ENCODE peak calls at places on chromosomes 6 and 20, in ten cellular contexts. One of them, this sample, is unnamed.

GRCh38 chr6:31900917-31901414 is 920 bp downstream of the ZBTB12 start:
- DNase-seq in left cardiac atrium: no peak
- DNase-seq in mammary epithelial cell: no peak
- DNase-seq in left colon: peak
- DNase-seq in effector CD4-positive, alpha-beta T cell: no peak
- DNase-seq in NCI-H1105 treated with DMSO at 0.1 percent for 48 hours: no peak
- DNase-seq in HFF-Myc: no peak
- DNase-seq in KBM-7: no peak
- DNase-seq in activated gamma-delta T cell treated with Interleukin-2 at 50 U/mL for 16 hours: no peak
- DNase-seq in caudate nucleus: no peak
- DNase-seq in this sample: peak

GRCh38 chr20:6053776-6054688 is at the start of gene LRRN4:
- DNase-seq in left cardiac atrium: no peak
- DNase-seq in mammary epithelial cell: peak
- DNase-seq in left colon: no peak
- DNase-seq in effector CD4-positive, alpha-beta T cell: no peak
- DNase-seq in NCI-H1105 treated with DMSO at 0.1 percent for 48 hours: peak
- DNase-seq in HFF-Myc: peak
- DNase-seq in KBM-7: no peak
- DNase-seq in activated gamma-delta T cell treated with Interleukin-2 at 50 U/mL for 16 hours: no peak
- DNase-seq in caudate nucleus: no peak
- DNase-seq in this sample: no peak

GRCh38 chr6:125142614-125143013 is 11.0 kb upstream of the TPD52L1 start:
- DNase-seq in left cardiac atrium: no peak
- DNase-seq in mammary epithelial cell: no peak
- DNase-seq in left colon: no peak
- DNase-seq in effector CD4-positive, alpha-beta T cell: no peak
- DNase-seq in NCI-H1105 treated with DMSO at 0.1 percent for 48 hours: no peak
- DNase-seq in HFF-Myc: no peak
- DNase-seq in KBM-7: no peak
- DNase-seq in activated gamma-delta T cell treated with Interleukin-2 at 50 U/mL for 16 hours: no peak
- DNase-seq in caudate nucleus: no peak
- DNase-seq in this sample: no peak

GRCh38 chr20:11035211-11035610 is 361.4 kb upstream of the JAG1 start:
- DNase-seq in left cardiac atrium: no peak
- DNase-seq in mammary epithelial cell: peak
- DNase-seq in left colon: no peak
- DNase-seq in effector CD4-positive, alpha-beta T cell: no peak
- DNase-seq in NCI-H1105 treated with DMSO at 0.1 percent for 48 hours: no peak
- DNase-seq in HFF-Myc: no peak
- DNase-seq in KBM-7: no peak
- DNase-seq in activated gamma-delta T cell treated with Interleukin-2 at 50 U/mL for 16 hours: no peak
- DNase-seq in caudate nucleus: no peak
- DNase-seq in this sample: no peak

GRCh38 chr6:119717942-119718341 is 368.4 kb upstream of the MAN1A1 start:
- DNase-seq in left cardiac atrium: no peak
- DNase-seq in mammary epithelial cell: no peak
- DNase-seq in left colon: no peak
- DNase-seq in effector CD4-positive, alpha-beta T cell: no peak
- DNase-seq in NCI-H1105 treated with DMSO at 0.1 percent for 48 hours: no peak
- DNase-seq in HFF-Myc: no peak
- DNase-seq in KBM-7: no peak
- DNase-seq in activated gamma-delta T cell treated with Interleukin-2 at 50 U/mL for 16 hours: no peak
- DNase-seq in caudate nucleus: no peak
- DNase-seq in this sample: no peak

GRCh38 chr6:48111143-48111506 is at the start of gene PTCHD4:
- DNase-seq in left cardiac atrium: no peak
- DNase-seq in mammary epithelial cell: peak
- DNase-seq in left colon: no peak
- DNase-seq in effector CD4-positive, alpha-beta T cell: no peak
- DNase-seq in NCI-H1105 treated with DMSO at 0.1 percent for 48 hours: peak
- DNase-seq in HFF-Myc: peak
- DNase-seq in KBM-7: peak
- DNase-seq in activated gamma-delta T cell treated with Interleukin-2 at 50 U/mL for 16 hours: no peak
- DNase-seq in caudate nucleus: no peak
- DNase-seq in this sample: no peak

GRCh38 chr6:15533379-15534044 is 129.3 kb downstream of the DTNBP1 start:
- DNase-seq in left cardiac atrium: no peak
- DNase-seq in mammary epithelial cell: no peak
- DNase-seq in left colon: no peak
- DNase-seq in effector CD4-positive, alpha-beta T cell: no peak
- DNase-seq in NCI-H1105 treated with DMSO at 0.1 percent for 48 hours: no peak
- DNase-seq in HFF-Myc: no peak
- DNase-seq in KBM-7: no peak
- DNase-seq in activated gamma-delta T cell treated with Interleukin-2 at 50 U/mL for 16 hours: no peak
- DNase-seq in caudate nucleus: no peak
- DNase-seq in this sample: no peak

GRCh38 chr6:108116781-108117426 is 42.4 kb upstream of the OSTM1 start:
- DNase-seq in left cardiac atrium: no peak
- DNase-seq in mammary epithelial cell: no peak
- DNase-seq in left colon: no peak
- DNase-seq in effector CD4-positive, alpha-beta T cell: no peak
- DNase-seq in NCI-H1105 treated with DMSO at 0.1 percent for 48 hours: no peak
- DNase-seq in HFF-Myc: no peak
- DNase-seq in KBM-7: no peak
- DNase-seq in activated gamma-delta T cell treated with Interleukin-2 at 50 U/mL for 16 hours: no peak
- DNase-seq in caudate nucleus: no peak
- DNase-seq in this sample: no peak

GRCh38 chr6:22062807-22063408 is 233.9 kb downstream of the PRL start:
- DNase-seq in left cardiac atrium: no peak
- DNase-seq in mammary epithelial cell: no peak
- DNase-seq in left colon: no peak
- DNase-seq in effector CD4-positive, alpha-beta T cell: peak
- DNase-seq in NCI-H1105 treated with DMSO at 0.1 percent for 48 hours: no peak
- DNase-seq in HFF-Myc: no peak
- DNase-seq in KBM-7: no peak
- DNase-seq in activated gamma-delta T cell treated with Interleukin-2 at 50 U/mL for 16 hours: peak
- DNase-seq in caudate nucleus: peak
- DNase-seq in this sample: no peak

GRCh38 chr20:46074006-46074405 is 15.8 kb downstream of the NCOA5 start:
- DNase-seq in left cardiac atrium: no peak
- DNase-seq in mammary epithelial cell: no peak
- DNase-seq in left colon: no peak
- DNase-seq in effector CD4-positive, alpha-beta T cell: no peak
- DNase-seq in NCI-H1105 treated with DMSO at 0.1 percent for 48 hours: no peak
- DNase-seq in HFF-Myc: no peak
- DNase-seq in KBM-7: no peak
- DNase-seq in activated gamma-delta T cell treated with Interleukin-2 at 50 U/mL for 16 hours: no peak
- DNase-seq in caudate nucleus: no peak
- DNase-seq in this sample: no peak

GRCh38 chr6:4593891-4594445 is 182.2 kb upstream of the CDYL start:
- DNase-seq in left cardiac atrium: no peak
- DNase-seq in mammary epithelial cell: no peak
- DNase-seq in left colon: no peak
- DNase-seq in effector CD4-positive, alpha-beta T cell: no peak
- DNase-seq in NCI-H1105 treated with DMSO at 0.1 percent for 48 hours: no peak
- DNase-seq in HFF-Myc: no peak
- DNase-seq in KBM-7: no peak
- DNase-seq in activated gamma-delta T cell treated with Interleukin-2 at 50 U/mL for 16 hours: no peak
- DNase-seq in caudate nucleus: no peak
- DNase-seq in this sample: no peak

GRCh38 chr6:166776571-166776970 is 149.5 kb upstream of the RPS6KA2 start:
- DNase-seq in left cardiac atrium: no peak
- DNase-seq in mammary epithelial cell: no peak
- DNase-seq in left colon: no peak
- DNase-seq in effector CD4-positive, alpha-beta T cell: no peak
- DNase-seq in NCI-H1105 treated with DMSO at 0.1 percent for 48 hours: no peak
- DNase-seq in HFF-Myc: no peak
- DNase-seq in KBM-7: no peak
- DNase-seq in activated gamma-delta T cell treated with Interleukin-2 at 50 U/mL for 16 hours: no peak
- DNase-seq in caudate nucleus: no peak
- DNase-seq in this sample: peak

GRCh38 chr6:158049055-158050028 is 67.7 kb downstream of the SYNJ2 start:
- DNase-seq in left cardiac atrium: peak
- DNase-seq in mammary epithelial cell: peak
- DNase-seq in left colon: no peak
- DNase-seq in effector CD4-positive, alpha-beta T cell: no peak
- DNase-seq in NCI-H1105 treated with DMSO at 0.1 percent for 48 hours: no peak
- DNase-seq in HFF-Myc: no peak
- DNase-seq in KBM-7: no peak
- DNase-seq in activated gamma-delta T cell treated with Interleukin-2 at 50 U/mL for 16 hours: no peak
- DNase-seq in caudate nucleus: no peak
- DNase-seq in this sample: no peak

GRCh38 chr6:87472525-87473418 is at the start of gene SLC35A1:
- DNase-seq in left cardiac atrium: peak
- DNase-seq in mammary epithelial cell: peak
- DNase-seq in left colon: peak
- DNase-seq in effector CD4-positive, alpha-beta T cell: peak
- DNase-seq in NCI-H1105 treated with DMSO at 0.1 percent for 48 hours: peak
- DNase-seq in HFF-Myc: peak
- DNase-seq in KBM-7: peak
- DNase-seq in activated gamma-delta T cell treated with Interleukin-2 at 50 U/mL for 16 hours: peak
- DNase-seq in caudate nucleus: peak
- DNase-seq in this sample: peak

GRCh38 chr6:55023231-55023630 is 151.1 kb upstream of the HCRTR2 start:
- DNase-seq in left cardiac atrium: no peak
- DNase-seq in mammary epithelial cell: no peak
- DNase-seq in left colon: no peak
- DNase-seq in effector CD4-positive, alpha-beta T cell: no peak
- DNase-seq in NCI-H1105 treated with DMSO at 0.1 percent for 48 hours: no peak
- DNase-seq in HFF-Myc: no peak
- DNase-seq in KBM-7: peak
- DNase-seq in activated gamma-delta T cell treated with Interleukin-2 at 50 U/mL for 16 hours: no peak
- DNase-seq in caudate nucleus: no peak
- DNase-seq in this sample: no peak

GRCh38 chr6:148736779-148737412 is 9.9 kb upstream of the UST start:
- DNase-seq in left cardiac atrium: no peak
- DNase-seq in mammary epithelial cell: peak
- DNase-seq in left colon: no peak
- DNase-seq in effector CD4-positive, alpha-beta T cell: no peak
- DNase-seq in NCI-H1105 treated with DMSO at 0.1 percent for 48 hours: no peak
- DNase-seq in HFF-Myc: no peak
- DNase-seq in KBM-7: no peak
- DNase-seq in activated gamma-delta T cell treated with Interleukin-2 at 50 U/mL for 16 hours: no peak
- DNase-seq in caudate nucleus: no peak
- DNase-seq in this sample: no peak

GRCh38 chr6:22699046-22699639 is 129.8 kb downstream of the HDGFL1 start:
- DNase-seq in left cardiac atrium: no peak
- DNase-seq in mammary epithelial cell: no peak
- DNase-seq in left colon: no peak
- DNase-seq in effector CD4-positive, alpha-beta T cell: no peak
- DNase-seq in NCI-H1105 treated with DMSO at 0.1 percent for 48 hours: no peak
- DNase-seq in HFF-Myc: no peak
- DNase-seq in KBM-7: no peak
- DNase-seq in activated gamma-delta T cell treated with Interleukin-2 at 50 U/mL for 16 hours: no peak
- DNase-seq in caudate nucleus: no peak
- DNase-seq in this sample: no peak

GRCh38 chr20:341682-342081 is 5.2 kb upstream of the NRSN2 start:
- DNase-seq in left cardiac atrium: no peak
- DNase-seq in mammary epithelial cell: peak
- DNase-seq in left colon: no peak
- DNase-seq in effector CD4-positive, alpha-beta T cell: no peak
- DNase-seq in NCI-H1105 treated with DMSO at 0.1 percent for 48 hours: no peak
- DNase-seq in HFF-Myc: peak
- DNase-seq in KBM-7: peak
- DNase-seq in activated gamma-delta T cell treated with Interleukin-2 at 50 U/mL for 16 hours: no peak
- DNase-seq in caudate nucleus: no peak
- DNase-seq in this sample: no peak

GRCh38 chr6:137867685-137868509 is 838 bp downstream of the TNFAIP3 start:
- DNase-seq in left cardiac atrium: no peak
- DNase-seq in mammary epithelial cell: peak
- DNase-seq in left colon: peak
- DNase-seq in effector CD4-positive, alpha-beta T cell: peak
- DNase-seq in NCI-H1105 treated with DMSO at 0.1 percent for 48 hours: no peak
- DNase-seq in HFF-Myc: no peak
- DNase-seq in KBM-7: peak
- DNase-seq in activated gamma-delta T cell treated with Interleukin-2 at 50 U/mL for 16 hours: peak
- DNase-seq in caudate nucleus: no peak
- DNase-seq in this sample: no peak

This sample was measured in sciatic nerve.